ENCODE peak calls at places on chromosomes 16 and 17, in eight cellular contexts. E is brain microvascular endothelial cell; D is CD4-positive, alpha-beta T cell; A is CD8-positive, alpha-beta memory T cell; Y is H9; O is body of pancreas; R is prostate gland; Q is MM.1S. G is an unnamed sample.

GRCh38 chr16:64317601-64318000 is 804.3 kb downstream of the CDH11 start:
- DNase-seq in E (no peak), D (no peak), A (no peak), Y (no peak), O (no peak), R (no peak), Q (no peak), G (no peak)

GRCh38 chr16:48811478-48811877 is 201.5 kb upstream of the N4BP1 start:
- DNase-seq in E (no peak), D (no peak), A (no peak), Y (peak; percentile 57), O (no peak), R (no peak), Q (no peak), G (no peak)

GRCh38 chr16:53153130-53153529 is 98.3 kb downstream of the CHD9 start:
- DNase-seq in E (no peak), D (no peak), A (no peak), Y (no peak), O (no peak), R (no peak), Q (no peak), G (no peak)

GRCh38 chr17:16286947-16287562 is 66.2 kb downstream of the CENPV start:
- DNase-seq in E (peak; percentile 56), D (no peak), A (no peak), Y (peak; percentile 37), O (no peak), R (no peak), Q (no peak), G (no peak)

GRCh38 chr17:74770498-74771318 is 5.4 kb downstream of the NAT9 start:
- DNase-seq in E (no peak), D (peak; percentile 71), A (peak; percentile 73), Y (peak; percentile 88), O (peak; percentile 90), R (peak; percentile 83), Q (peak; percentile 71), G (peak; percentile 57)

GRCh38 chr17:62637809-62638208 is 10.3 kb downstream of the MRC2 start:
- DNase-seq in E (no peak), D (no peak), A (no peak), Y (peak; percentile 84), O (no peak), R (no peak), Q (no peak), G (no peak)

GRCh38 chr16:64196444-64196843 is 925.4 kb downstream of the CDH11 start:
- DNase-seq in E (peak; percentile 56), D (no peak), A (no peak), Y (no peak), O (no peak), R (no peak), Q (no peak), G (no peak)

GRCh38 chr17:7972131-7972785 is 30.2 kb upstream of the GUCY2D start:
- DNase-seq in E (no peak), D (no peak), A (no peak), Y (peak; percentile 24), O (no peak), R (no peak), Q (no peak), G (no peak)

GRCh38 chr17:29686998-29687397 is 64.3 kb upstream of the CORO6 start:
- DNase-seq in E (no peak), D (no peak), A (no peak), Y (no peak), O (no peak), R (no peak), Q (no peak), G (no peak)
- H3K27ac ChIP-seq in E (no peak overlapping the region), D (no peak overlapping the region), A (no peak overlapping the region), Y (no peak overlapping the region), O (no peak overlapping the region), R (no peak overlapping the region), Q (no peak overlapping the region), G (peak overlapping the region; percentile 78)

DNA sequence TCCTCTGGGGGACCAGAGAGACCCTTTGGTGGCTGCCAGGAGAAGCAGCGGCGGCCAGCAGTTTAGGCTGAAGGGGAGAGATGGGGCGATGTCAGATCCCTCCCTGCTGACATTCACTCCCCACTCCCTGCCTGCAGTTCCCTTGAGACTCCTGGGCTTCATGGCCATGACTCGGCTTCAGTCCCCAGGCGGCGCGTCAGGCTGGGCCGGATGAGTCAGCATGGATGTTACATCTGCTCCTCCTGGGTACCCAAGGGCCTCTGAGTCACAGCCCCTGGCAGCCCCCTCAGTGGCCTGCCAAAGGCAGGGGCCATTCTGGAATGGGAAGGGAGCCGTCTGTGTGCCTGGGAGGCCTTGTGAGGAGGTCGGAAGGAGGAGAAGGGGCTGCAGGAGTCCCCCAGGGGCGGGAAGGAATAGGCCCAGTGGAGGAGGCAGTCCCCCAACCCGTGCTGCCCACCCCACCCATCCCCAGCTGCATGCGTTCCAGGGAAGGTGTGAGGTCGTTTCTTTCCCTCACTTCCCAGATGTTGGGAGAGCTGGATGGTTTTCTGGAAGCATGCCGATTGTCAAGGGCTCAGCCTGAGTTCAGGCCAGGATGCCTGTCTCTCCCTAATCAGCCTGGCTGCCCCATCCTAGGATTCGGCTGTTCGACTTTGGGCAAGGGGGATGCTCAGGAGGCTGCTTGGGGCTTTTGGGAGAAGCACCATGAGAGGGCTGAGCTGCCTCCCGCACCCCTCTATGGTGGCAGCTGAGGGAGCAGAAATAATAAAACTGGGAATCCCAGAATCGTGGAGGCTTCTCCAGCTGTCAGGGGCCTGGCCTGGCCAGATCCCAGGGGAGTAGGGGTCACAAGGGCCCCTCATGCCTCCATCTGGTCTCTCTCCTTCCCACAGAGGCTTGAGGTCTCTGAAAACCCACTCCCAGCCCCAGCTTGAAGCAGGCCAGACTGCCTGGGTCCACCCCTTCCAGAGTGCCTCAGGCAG is 9.7 kb downstream of the RHBDL3 start:
- DNase-seq in E (peak; percentile 86), D (no peak), A (no peak), Y (peak; percentile 88), O (no peak), R (no peak), Q (no peak), G (no peak)
- H3K27ac ChIP-seq in E (no peak overlapping the region), D (no peak overlapping the region), A (no peak overlapping the region), Y (no peak overlapping the region), O (no peak overlapping the region), R (no peak overlapping the region), Q (no peak overlapping the region), G (no peak overlapping the region)

GRCh38 chr17:81235822-81236740 is 2.8 kb downstream of the TEPSIN start:
- DNase-seq in E (no peak), D (no peak), A (no peak), Y (no peak), O (no peak), R (no peak), Q (no peak), G (no peak)

GRCh38 chr17:81238815-81239713 is at the start of the genes NDUFAF8 and TEPSIN:
- DNase-seq in E (peak; percentile 99), D (peak; percentile 89), A (peak; percentile 96), Y (peak; percentile 100), O (peak; percentile 97), R (peak; percentile 99), Q (peak; percentile 99), G (peak; percentile 98)

GRCh38 chr17:81236784-81237183 is 2.1 kb downstream of the TEPSIN start:
- DNase-seq in E (no peak), D (no peak), A (no peak), Y (no peak), O (no peak), R (no peak), Q (no peak), G (no peak)

GRCh38 chr17:81238490-81238814 is 403 bp downstream of the TEPSIN start:
- DNase-seq in E (no peak), D (no peak), A (no peak), Y (no peak), O (no peak), R (no peak), Q (no peak), G (no peak)

DNA sequence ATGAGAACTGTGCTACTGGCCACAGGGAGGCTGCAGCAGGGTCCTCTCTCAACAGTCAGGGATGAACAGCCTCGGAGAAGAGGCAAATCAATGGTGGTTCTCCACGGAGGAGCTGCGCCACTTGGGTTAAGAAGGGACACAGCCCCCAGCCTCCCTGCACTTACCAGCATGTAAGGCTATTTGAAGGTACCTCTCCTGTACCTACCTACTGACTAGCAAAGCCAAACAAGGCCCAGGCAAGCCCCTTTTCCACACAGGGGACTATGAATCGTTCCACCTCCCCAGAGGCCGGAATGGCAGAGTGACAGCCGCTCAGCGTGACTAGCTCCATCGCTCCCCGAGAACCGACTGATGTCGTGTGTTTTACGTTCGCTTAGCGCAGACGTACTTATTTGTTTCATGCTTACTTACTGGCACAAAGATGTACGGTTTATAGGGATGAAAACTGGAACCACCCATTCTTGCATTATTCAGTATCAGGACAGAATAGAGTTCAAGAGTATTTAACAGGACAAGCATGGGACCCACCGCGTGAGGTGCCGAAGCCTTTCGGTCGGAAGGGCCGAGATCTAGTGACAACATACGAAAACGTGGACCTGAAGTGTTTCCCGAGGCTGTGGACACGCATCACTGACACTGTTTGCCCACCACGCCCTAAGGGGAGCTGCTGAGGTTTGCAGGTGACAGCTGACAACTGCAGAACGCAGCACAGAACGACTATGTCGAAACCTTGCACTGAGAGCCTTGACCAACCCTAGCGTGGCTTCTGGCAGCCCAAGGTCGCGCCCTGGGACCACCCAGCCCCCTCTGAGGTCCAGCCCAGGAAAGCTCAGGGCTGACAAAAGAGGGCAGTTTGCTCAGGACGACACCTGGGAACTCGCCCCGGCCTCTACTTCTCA is 1.0 kb downstream of the TEPSIN start:
- DNase-seq in E (no peak), D (no peak), A (no peak), Y (no peak), O (no peak), R (no peak), Q (no peak), G (no peak)
- H3K27ac ChIP-seq in E (no peak overlapping the region), D (peak overlapping the region; percentile 47), A (peak overlapping the region; percentile 61), Y (no peak overlapping the region), O (no peak overlapping the region), R (peak overlapping the region; percentile 30), Q (no peak overlapping the region), G (peak overlapping the region; percentile 60)

GRCh38 chr16:23975293-23975692 is 139.5 kb downstream of the PRKCB start:
- DNase-seq in E (no peak), D (no peak), A (no peak), Y (no peak), O (no peak), R (no peak), Q (no peak), G (no peak)

GRCh38 chr16:23974223-23974622 is 138.4 kb downstream of the PRKCB start:
- DNase-seq in E (no peak), D (no peak), A (no peak), Y (peak; percentile 81), O (no peak), R (no peak), Q (no peak), G (no peak)

GRCh38 chr16:23979426-23979825 is 143.6 kb downstream of the PRKCB start:
- DNase-seq in E (no peak), D (no peak), A (no peak), Y (no peak), O (no peak), R (no peak), Q (no peak), G (no peak)

GRCh38 chr16:23979982-23980381 is 144.2 kb downstream of the PRKCB start:
- DNase-seq in E (no peak), D (no peak), A (no peak), Y (no peak), O (no peak), R (no peak), Q (no peak), G (no peak)

DNA sequence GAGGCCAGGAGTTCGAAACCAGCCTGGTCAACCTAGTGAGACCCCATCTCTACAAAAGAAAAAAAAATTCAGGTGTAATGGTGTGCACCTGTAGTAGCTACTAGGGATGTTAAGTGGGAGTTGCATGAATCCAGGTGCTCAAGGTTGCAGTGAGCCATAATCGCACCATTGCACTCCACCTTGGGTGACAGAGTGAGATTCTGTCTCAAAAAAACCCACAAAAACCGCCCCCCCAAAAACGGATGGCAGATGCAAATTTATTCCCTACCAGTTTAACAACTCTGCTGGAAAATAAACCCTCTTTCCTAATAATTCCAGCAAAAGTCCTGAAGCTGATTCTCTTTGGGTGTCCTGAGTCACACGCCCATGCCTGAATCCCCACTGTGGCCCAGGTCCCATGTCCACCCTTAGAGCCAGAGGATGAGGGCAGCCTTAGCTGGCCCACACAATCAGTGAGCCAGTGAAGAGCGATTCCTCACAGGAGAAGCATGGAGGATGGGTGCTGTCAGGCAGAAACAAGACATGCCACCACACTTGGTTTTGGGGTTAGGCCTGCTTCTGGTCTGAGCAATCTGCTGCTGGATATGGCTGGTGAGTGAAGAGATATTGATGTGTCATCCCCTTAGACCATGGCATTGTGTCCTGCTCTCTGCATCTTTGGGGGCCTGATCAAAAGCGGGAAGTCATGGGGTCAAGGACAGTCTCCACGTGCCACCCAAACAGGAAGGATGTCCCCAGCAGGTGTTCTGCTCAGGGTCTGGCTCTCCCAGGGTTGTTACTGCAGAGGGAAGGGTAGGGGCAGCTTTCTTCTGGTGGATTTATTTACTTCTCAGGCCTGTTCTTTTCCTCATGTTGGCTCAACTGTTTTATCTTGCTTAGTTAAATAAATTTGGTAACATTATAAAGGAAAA is 140.6 kb downstream of the PRKCB start:
- DNase-seq in E (no peak), D (no peak), A (no peak), Y (no peak), O (no peak), R (no peak), Q (no peak), G (no peak)
- H3K27ac ChIP-seq in E (no peak overlapping the region), D (no peak overlapping the region), A (no peak overlapping the region), Y (no peak overlapping the region), O (no peak overlapping the region), R (no peak overlapping the region), Q (no peak overlapping the region), G (no peak overlapping the region)

G was measured in substantia nigra.